ENCODE peak calls at places on chromosomes 2 and 18, in eight cellular contexts. One of them, this sample, is unnamed.

GRCh38 chr2:208783184-208783583 is 376.6 kb downstream of the PTH2R start:
- DNase-seq in brain microvascular endothelial cell: no peak
- DNase-seq in GM23338: no peak
- DNase-seq in DND-41: no peak
- DNase-seq in GM10248: no peak
- DNase-seq in neural progenitor cell: peak
- DNase-seq in OCI-LY7: no peak
- DNase-seq in activated B cell treated with CpG ODN at 0.5 μM for 24 hours: no peak
- DNase-seq in this sample: peak

GRCh38 chr18:75321431-75321830 is 106.1 kb downstream of the SMIM21 start:
- DNase-seq in brain microvascular endothelial cell: no peak
- DNase-seq in GM23338: no peak
- DNase-seq in DND-41: no peak
- DNase-seq in GM10248: no peak
- DNase-seq in neural progenitor cell: no peak
- DNase-seq in OCI-LY7: no peak
- DNase-seq in activated B cell treated with CpG ODN at 0.5 μM for 24 hours: no peak
- DNase-seq in this sample: no peak

GRCh38 chr2:162825578-162825977 is 13.0 kb downstream of the KCNH7 start:
- DNase-seq in brain microvascular endothelial cell: no peak
- DNase-seq in GM23338: no peak
- DNase-seq in DND-41: no peak
- DNase-seq in GM10248: no peak
- DNase-seq in neural progenitor cell: no peak
- DNase-seq in OCI-LY7: no peak
- DNase-seq in activated B cell treated with CpG ODN at 0.5 μM for 24 hours: no peak
- DNase-seq in this sample: no peak

GRCh38 chr2:231246171-231246842 is 47.9 kb downstream of the ARMC9 start:
- DNase-seq in brain microvascular endothelial cell: no peak
- DNase-seq in GM23338: no peak
- DNase-seq in DND-41: no peak
- DNase-seq in GM10248: no peak
- DNase-seq in neural progenitor cell: no peak
- DNase-seq in OCI-LY7: no peak
- DNase-seq in activated B cell treated with CpG ODN at 0.5 μM for 24 hours: no peak
- DNase-seq in this sample: no peak

GRCh38 chr2:31428001-31428418 is 13.5 kb upstream of the XDH start:
- DNase-seq in brain microvascular endothelial cell: no peak
- DNase-seq in GM23338: peak
- DNase-seq in DND-41: no peak
- DNase-seq in GM10248: no peak
- DNase-seq in neural progenitor cell: no peak
- DNase-seq in OCI-LY7: peak
- DNase-seq in activated B cell treated with CpG ODN at 0.5 μM for 24 hours: no peak
- DNase-seq in this sample: peak

GRCh38 chr2:20991031-20991430 is 52.8 kb downstream of the APOB start:
- DNase-seq in brain microvascular endothelial cell: no peak
- DNase-seq in GM23338: no peak
- DNase-seq in DND-41: no peak
- DNase-seq in GM10248: no peak
- DNase-seq in neural progenitor cell: no peak
- DNase-seq in OCI-LY7: no peak
- DNase-seq in activated B cell treated with CpG ODN at 0.5 μM for 24 hours: no peak
- DNase-seq in this sample: no peak

GRCh38 chr2:46294185-46294836 is 2.9 kb upstream of the EPAS1 start:
- DNase-seq in brain microvascular endothelial cell: no peak
- DNase-seq in GM23338: peak
- DNase-seq in DND-41: peak
- DNase-seq in GM10248: peak
- DNase-seq in neural progenitor cell: peak
- DNase-seq in OCI-LY7: no peak
- DNase-seq in activated B cell treated with CpG ODN at 0.5 μM for 24 hours: no peak
- DNase-seq in this sample: peak

GRCh38 chr2:235520787-235521186 is 26.9 kb downstream of the AGAP1 start:
- DNase-seq in brain microvascular endothelial cell: no peak
- DNase-seq in GM23338: no peak
- DNase-seq in DND-41: no peak
- DNase-seq in GM10248: no peak
- DNase-seq in neural progenitor cell: no peak
- DNase-seq in OCI-LY7: no peak
- DNase-seq in activated B cell treated with CpG ODN at 0.5 μM for 24 hours: no peak
- DNase-seq in this sample: no peak

GRCh38 chr2:223076573-223076972 is 24.6 kb downstream of the KCNE4 start:
- DNase-seq in brain microvascular endothelial cell: peak
- DNase-seq in GM23338: no peak
- DNase-seq in DND-41: no peak
- DNase-seq in GM10248: no peak
- DNase-seq in neural progenitor cell: no peak
- DNase-seq in OCI-LY7: no peak
- DNase-seq in activated B cell treated with CpG ODN at 0.5 μM for 24 hours: no peak
- DNase-seq in this sample: peak

GRCh38 chr18:43049021-43049420 is 66.5 kb downstream of the RIT2 start:
- DNase-seq in brain microvascular endothelial cell: peak
- DNase-seq in GM23338: no peak
- DNase-seq in DND-41: no peak
- DNase-seq in GM10248: no peak
- DNase-seq in neural progenitor cell: no peak
- DNase-seq in OCI-LY7: no peak
- DNase-seq in activated B cell treated with CpG ODN at 0.5 μM for 24 hours: no peak
- DNase-seq in this sample: peak

GRCh38 chr2:11583203-11583752 is 49.4 kb downstream of the GREB1 start:
- DNase-seq in brain microvascular endothelial cell: no peak
- DNase-seq in GM23338: peak
- DNase-seq in DND-41: no peak
- DNase-seq in GM10248: no peak
- DNase-seq in neural progenitor cell: peak
- DNase-seq in OCI-LY7: no peak
- DNase-seq in activated B cell treated with CpG ODN at 0.5 μM for 24 hours: no peak
- DNase-seq in this sample: no peak

GRCh38 chr18:59311631-59312030 is 6.8 kb downstream of the CPLX4 start:
- DNase-seq in brain microvascular endothelial cell: peak
- DNase-seq in GM23338: no peak
- DNase-seq in DND-41: no peak
- DNase-seq in GM10248: no peak
- DNase-seq in neural progenitor cell: no peak
- DNase-seq in OCI-LY7: no peak
- DNase-seq in activated B cell treated with CpG ODN at 0.5 μM for 24 hours: no peak
- DNase-seq in this sample: no peak

GRCh38 chr18:8912348-8913057 is 190.0 kb upstream of the NDUFV2 start:
- DNase-seq in brain microvascular endothelial cell: no peak
- DNase-seq in GM23338: peak
- DNase-seq in DND-41: no peak
- DNase-seq in GM10248: peak
- DNase-seq in neural progenitor cell: peak
- DNase-seq in OCI-LY7: peak
- DNase-seq in activated B cell treated with CpG ODN at 0.5 μM for 24 hours: peak
- DNase-seq in this sample: peak

DNA sequence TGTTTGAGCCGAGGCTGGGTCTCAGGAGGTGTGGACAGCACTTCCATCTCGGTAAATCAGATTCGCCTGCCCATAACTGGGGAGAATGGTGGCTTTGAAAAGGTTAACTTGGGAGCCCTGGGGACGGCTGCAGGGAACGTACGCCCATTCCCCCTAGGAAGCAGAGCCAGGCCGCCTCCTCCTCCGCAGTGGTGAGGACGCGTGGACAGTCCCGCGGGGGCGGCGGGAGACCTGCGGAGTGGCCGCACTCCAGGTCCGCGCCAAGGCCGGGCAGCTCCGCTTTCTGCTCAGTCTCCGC is 845 bp upstream of the MYCN start:
- DNase-seq in brain microvascular endothelial cell: no peak
- DNase-seq in GM23338: no peak
- DNase-seq in DND-41: no peak
- DNase-seq in GM10248: peak
- DNase-seq in neural progenitor cell: no peak
- DNase-seq in OCI-LY7: no peak
- DNase-seq in activated B cell treated with CpG ODN at 0.5 μM for 24 hours: no peak
- DNase-seq in this sample: no peak
- TF ChIP-seq CTCF in brain microvascular endothelial cell: peak
- TF ChIP-seq CTCF in GM23338: no peak
- TF ChIP-seq CTCF in DND-41: no peak
- TF ChIP-seq CTCF in GM10248: peak
- TF ChIP-seq CTCF in neural progenitor cell: no peak
- TF ChIP-seq CTCF in OCI-LY7: no peak
- TF ChIP-seq CTCF in activated B cell treated with CpG ODN at 0.5 μM for 24 hours: no peak
- TF ChIP-seq CTCF in this sample: no peak

GRCh38 chr2:33421820-33422219 is 54.6 kb upstream of the RASGRP3 start:
- DNase-seq in brain microvascular endothelial cell: no peak
- DNase-seq in GM23338: no peak
- DNase-seq in DND-41: no peak
- DNase-seq in GM10248: no peak
- DNase-seq in neural progenitor cell: no peak
- DNase-seq in OCI-LY7: no peak
- DNase-seq in activated B cell treated with CpG ODN at 0.5 μM for 24 hours: no peak
- DNase-seq in this sample: no peak
- TF ChIP-seq CTCF in brain microvascular endothelial cell: no peak
- TF ChIP-seq CTCF in GM23338: no peak
- TF ChIP-seq CTCF in DND-41: no peak
- TF ChIP-seq CTCF in GM10248: no peak
- TF ChIP-seq CTCF in neural progenitor cell: no peak
- TF ChIP-seq CTCF in OCI-LY7: no peak
- TF ChIP-seq CTCF in activated B cell treated with CpG ODN at 0.5 μM for 24 hours: no peak
- TF ChIP-seq CTCF in this sample: no peak

DNA sequence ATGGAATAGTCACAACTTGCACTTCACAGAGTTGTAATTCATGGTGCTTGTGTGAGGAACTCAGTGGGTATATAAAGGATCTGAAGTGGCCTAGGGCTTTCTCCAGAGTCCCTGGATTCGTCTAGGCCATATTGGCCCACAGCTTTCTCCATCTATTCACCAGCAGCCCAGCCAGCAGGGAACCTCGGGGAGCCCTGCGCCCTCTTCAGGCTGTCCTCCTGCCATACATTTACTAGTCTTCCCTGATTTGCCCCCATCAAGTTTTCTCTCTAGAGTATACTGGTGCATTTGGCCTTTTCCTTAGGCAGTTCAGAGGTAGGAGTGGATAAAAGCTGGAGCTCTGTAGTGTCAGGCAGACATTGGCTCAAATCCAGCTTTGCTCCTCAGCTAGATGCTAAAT is 278.3 kb downstream of the MYCN start:
- DNase-seq in brain microvascular endothelial cell: no peak
- DNase-seq in GM23338: peak
- DNase-seq in DND-41: no peak
- DNase-seq in GM10248: peak
- DNase-seq in neural progenitor cell: peak
- DNase-seq in OCI-LY7: peak
- DNase-seq in activated B cell treated with CpG ODN at 0.5 μM for 24 hours: no peak
- DNase-seq in this sample: peak
- TF ChIP-seq CTCF in brain microvascular endothelial cell: no peak
- TF ChIP-seq CTCF in GM23338: peak
- TF ChIP-seq CTCF in DND-41: peak
- TF ChIP-seq CTCF in GM10248: no peak
- TF ChIP-seq CTCF in neural progenitor cell: peak
- TF ChIP-seq CTCF in OCI-LY7: peak
- TF ChIP-seq CTCF in activated B cell treated with CpG ODN at 0.5 μM for 24 hours: no peak
- TF ChIP-seq CTCF in this sample: no peak

GRCh38 chr2:187996630-187997029 is 295.0 kb upstream of the GULP1 start:
- DNase-seq in brain microvascular endothelial cell: no peak
- DNase-seq in GM23338: no peak
- DNase-seq in DND-41: no peak
- DNase-seq in GM10248: no peak
- DNase-seq in neural progenitor cell: no peak
- DNase-seq in OCI-LY7: no peak
- DNase-seq in activated B cell treated with CpG ODN at 0.5 μM for 24 hours: no peak
- DNase-seq in this sample: no peak

GRCh38 chr2:187994464-187995331 is 297.0 kb upstream of the GULP1 start:
- DNase-seq in brain microvascular endothelial cell: peak
- DNase-seq in GM23338: no peak
- DNase-seq in DND-41: no peak
- DNase-seq in GM10248: no peak
- DNase-seq in neural progenitor cell: no peak
- DNase-seq in OCI-LY7: no peak
- DNase-seq in activated B cell treated with CpG ODN at 0.5 μM for 24 hours: no peak
- DNase-seq in this sample: peak

GRCh38 chr2:187995556-187995955 is 296.1 kb upstream of the GULP1 start:
- DNase-seq in brain microvascular endothelial cell: no peak
- DNase-seq in GM23338: peak
- DNase-seq in DND-41: no peak
- DNase-seq in GM10248: no peak
- DNase-seq in neural progenitor cell: no peak
- DNase-seq in OCI-LY7: no peak
- DNase-seq in activated B cell treated with CpG ODN at 0.5 μM for 24 hours: no peak
- DNase-seq in this sample: no peak

GRCh38 chr2:188003800-188004199 is 287.9 kb upstream of the GULP1 start:
- DNase-seq in brain microvascular endothelial cell: no peak
- DNase-seq in GM23338: no peak
- DNase-seq in DND-41: no peak
- DNase-seq in GM10248: no peak
- DNase-seq in neural progenitor cell: no peak
- DNase-seq in OCI-LY7: no peak
- DNase-seq in activated B cell treated with CpG ODN at 0.5 μM for 24 hours: no peak
- DNase-seq in this sample: no peak

DNA sequence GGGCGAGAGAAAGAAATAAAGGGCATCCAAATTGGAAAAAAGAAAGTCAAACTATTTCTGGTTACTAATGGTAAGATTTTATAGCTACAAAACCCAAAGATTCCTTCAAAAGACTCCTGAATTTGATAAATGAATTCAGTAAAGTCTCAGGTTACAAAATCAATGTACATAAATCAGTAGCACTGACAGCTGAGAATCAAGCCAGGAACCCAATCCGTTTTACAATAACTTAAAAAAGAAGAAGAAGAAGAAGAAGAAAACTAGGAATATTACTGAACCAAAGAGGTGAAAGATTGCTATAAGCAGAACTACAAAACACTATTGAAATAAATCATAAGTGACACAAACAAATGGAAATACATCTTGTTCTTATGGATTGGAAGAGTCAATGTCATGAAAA is 291.5 kb upstream of the GULP1 start:
- DNase-seq in brain microvascular endothelial cell: no peak
- DNase-seq in GM23338: no peak
- DNase-seq in DND-41: no peak
- DNase-seq in GM10248: no peak
- DNase-seq in neural progenitor cell: no peak
- DNase-seq in OCI-LY7: no peak
- DNase-seq in activated B cell treated with CpG ODN at 0.5 μM for 24 hours: no peak
- DNase-seq in this sample: no peak
- TF ChIP-seq CTCF in brain microvascular endothelial cell: no peak
- TF ChIP-seq CTCF in GM23338: no peak
- TF ChIP-seq CTCF in DND-41: no peak
- TF ChIP-seq CTCF in GM10248: no peak
- TF ChIP-seq CTCF in neural progenitor cell: no peak
- TF ChIP-seq CTCF in OCI-LY7: no peak
- TF ChIP-seq CTCF in activated B cell treated with CpG ODN at 0.5 μM for 24 hours: no peak
- TF ChIP-seq CTCF in this sample: no peak

GRCh38 chr2:167331636-167332232 is 443.5 kb downstream of the XIRP2 start:
- DNase-seq in brain microvascular endothelial cell: no peak
- DNase-seq in GM23338: peak
- DNase-seq in DND-41: no peak
- DNase-seq in GM10248: no peak
- DNase-seq in neural progenitor cell: peak
- DNase-seq in OCI-LY7: no peak
- DNase-seq in activated B cell treated with CpG ODN at 0.5 μM for 24 hours: no peak
- DNase-seq in this sample: peak
- TF ChIP-seq CTCF in brain microvascular endothelial cell: peak
- TF ChIP-seq CTCF in GM23338: peak
- TF ChIP-seq CTCF in DND-41: peak
- TF ChIP-seq CTCF in GM10248: no peak
- TF ChIP-seq CTCF in neural progenitor cell: peak
- TF ChIP-seq CTCF in OCI-LY7: peak
- TF ChIP-seq CTCF in activated B cell treated with CpG ODN at 0.5 μM for 24 hours: no peak
- TF ChIP-seq CTCF in this sample: peak

This sample was measured in MCF 10A.